ENCODE peak calls at places on chromosome 16, in five cellular contexts. G is Ammon's horn, A is AG09319, J is SHP77 treated with DMSO at 0.1 percent for 48 hours, I is NCI-H1092 treated with DMSO at 0.1 percent for 48 hours. P is an unnamed sample.

GRCh38 chr16:57470683-57471082 is 8.2 kb downstream of the POLR2C start:
- DNase-seq in G (peak; percentile 60), A (no peak), J (no peak), I (no peak), P (no peak)

GRCh38 chr16:23353440-23353839 is 51.3 kb downstream of the SCNN1B start:
- DNase-seq in G (no peak), A (no peak), J (no peak), I (no peak), P (no peak)

GRCh38 chr16:47304563-47304962 is 156.3 kb downstream of the ITFG1 start:
- DNase-seq in G (no peak), A (no peak), J (no peak), I (no peak), P (no peak)

GRCh38 chr16:30948956-30949654 is at the start of gene ORAI3:
- DNase-seq in G (peak; percentile 84), A (no peak), J (no peak), I (no peak), P (peak; percentile 38)

GRCh38 chr16:69466547-69466946 is 42.1 kb downstream of the CYB5B start:
- DNase-seq in G (no peak), A (no peak), J (no peak), I (no peak), P (no peak)

GRCh38 chr16:80631581-80631980 is 90.8 kb downstream of the DYNLRB2 start:
- DNase-seq in G (no peak), A (no peak), J (no peak), I (no peak), P (no peak)

GRCh38 chr16:51045186-51045585 is 105.9 kb downstream of the SALL1 start:
- DNase-seq in G (no peak), A (no peak), J (no peak), I (no peak), P (no peak)

GRCh38 chr16:85542548-85542927 is 70.6 kb upstream of the GSE1 start:
- DNase-seq in G (no peak), A (no peak), J (no peak), I (no peak), P (no peak)

GRCh38 chr16:685967-686366 is 1.8 kb upstream of the JMJD8 start:
- DNase-seq in G (no peak), A (no peak), J (peak; percentile 44), I (no peak), P (peak; percentile 11)

GRCh38 chr16:89292443-89293078 is 75.1 kb downstream of the ZNF778 start:
- DNase-seq in G (no peak), A (no peak), J (no peak), I (no peak), P (no peak)

GRCh38 chr16:86862596-86862995 is 284.2 kb downstream of the FOXL1 start:
- DNase-seq in G (no peak), A (no peak), J (no peak), I (peak; percentile 50), P (no peak)

GRCh38 chr16:68093816-68094613 is 8.8 kb downstream of the NFATC3 start:
- DNase-seq in G (no peak), A (no peak), J (no peak), I (no peak), P (no peak)

GRCh38 chr16:50970221-50970620 is 180.8 kb downstream of the SALL1 start:
- DNase-seq in G (no peak), A (no peak), J (no peak), I (no peak), P (no peak)

GRCh38 chr16:62038646-62039045 is 2.4 kb upstream of the CDH8 start:
- DNase-seq in G (no peak), A (no peak), J (no peak), I (no peak), P (no peak)

GRCh38 chr16:11126389-11127072 is 129.5 kb downstream of the SOCS1 start:
- DNase-seq in G (no peak), A (no peak), J (no peak), I (no peak), P (no peak)